ENCODE peak calls at places on chromosomes 11 and 22, in five cellular contexts. P is amniotic stem cell, M is neural progenitor cell, U is T-helper 1 cell, L is mesothelial cell of epicardium. G is an unnamed sample.
A peak's percentile ranks its signal among the peaks of the same experiment; 100 is the strongest.

GRCh38 chr11:117146521-117146920 is 2.4 kb downstream of the PAFAH1B2 start:
- DNase-seq in P (no peak), M (no peak), U (no peak), L (no peak), G (no peak)

GRCh38 chr11:87859583-87859982 is 315.7 kb downstream of the RAB38 start:
- DNase-seq in P (no peak), M (no peak), U (no peak), L (no peak), G (no peak)

GRCh38 chr11:72723508-72723907 is 28.7 kb downstream of the ARAP1 start:
- DNase-seq in P (no peak), M (no peak), U (no peak), L (no peak), G (no peak)

GRCh38 chr11:93278976-93279375 is 51.6 kb upstream of the DEUP1 start:
- DNase-seq in P (no peak), M (no peak), U (no peak), L (no peak), G (no peak)

GRCh38 chr11:134730096-134730495 is 318.1 kb upstream of the B3GAT1 start:
- DNase-seq in P (no peak), M (no peak), U (no peak), L (no peak), G (no peak)

GRCh38 chr11:122155001-122155400 is 39.0 kb upstream of the BLID start:
- DNase-seq in P (no peak), M (no peak), U (no peak), L (no peak), G (no peak)

GRCh38 chr11:75938543-75938942 is 123.5 kb downstream of the UVRAG start:
- DNase-seq in P (no peak), M (no peak), U (no peak), L (no peak), G (no peak)

GRCh38 chr11:102306048-102306575 is 11.2 kb upstream of the BIRC3 start:
- DNase-seq in P (no peak), M (no peak), U (no peak), L (no peak), G (no peak)

GRCh38 chr11:86269645-86270044 is 25.1 kb downstream of the EED start:
- DNase-seq in P (no peak), M (no peak), U (no peak), L (no peak), G (no peak)

GRCh38 chr11:63536669-63537292 is at the start of gene PLAAT4:
- DNase-seq in P (no peak), M (no peak), U (peak; percentile 26), L (no peak), G (no peak)

GRCh38 chr11:64297722-64298358 is 2.3 kb upstream of the CATSPERZ start:
- DNase-seq in P (no peak), M (no peak), U (no peak), L (no peak), G (no peak)

GRCh38 chr22:39486951-39487825 is 14.9 kb upstream of the MIEF1 start:
- DNase-seq in P (no peak), M (no peak), U (no peak), L (no peak), G (no peak)

GRCh38 chr11:122305426-122305825 is 189.4 kb upstream of the BLID start:
- DNase-seq in P (no peak), M (no peak), U (no peak), L (no peak), G (no peak)

GRCh38 chr22:27213291-27213690 is 555.9 kb downstream of the MIAT start:
- DNase-seq in P (no peak), M (no peak), U (no peak), L (no peak), G (no peak)

GRCh38 chr11:87851234-87851633 is 324.0 kb downstream of the RAB38 start:
- DNase-seq in P (peak; percentile 51), M (no peak), U (no peak), L (no peak), G (no peak)